ENCODE peak calls at places on chromosomes 11 and 22, in four cellular contexts. One of them, this sample, is unnamed.

GRCh38 chr11:102722804-102723203 is 1.9 kb downstream of the MMP8 start:
- DNase-seq in right atrium auricular region: no peak
- DNase-seq in thyroid gland: no peak
- DNase-seq in cardiac muscle cell: no peak
- DNase-seq in this sample: no peak

GRCh38 chr11:61602775-61603569 is 22.1 kb upstream of the SYT7 start:
- DNase-seq in right atrium auricular region: peak; percentile 87
- DNase-seq in thyroid gland: peak; percentile 82
- DNase-seq in cardiac muscle cell: no peak
- DNase-seq in this sample: no peak

GRCh38 chr22:38317995-38318715 is 922 bp upstream of the CSNK1E start:
- DNase-seq in right atrium auricular region: peak; percentile 95
- DNase-seq in thyroid gland: no peak
- DNase-seq in cardiac muscle cell: no peak
- DNase-seq in this sample: no peak

GRCh38 chr11:64885367-64886286 is 7.2 kb upstream of the EHD1 start:
- DNase-seq in right atrium auricular region: no peak
- DNase-seq in thyroid gland: no peak
- DNase-seq in cardiac muscle cell: no peak
- DNase-seq in this sample: no peak

GRCh38 chr22:28440517-28441366 is 238.9 kb downstream of the TTC28 start:
- DNase-seq in right atrium auricular region: no peak
- DNase-seq in thyroid gland: no peak
- DNase-seq in cardiac muscle cell: no peak
- DNase-seq in this sample: no peak

GRCh38 chr22:28728621-28729313 is 12.9 kb downstream of the CHEK2 start:
- DNase-seq in right atrium auricular region: no peak
- DNase-seq in thyroid gland: no peak
- DNase-seq in cardiac muscle cell: no peak
- DNase-seq in this sample: no peak

GRCh38 chr22:43945632-43946390 is 9.4 kb upstream of the SAMM50 start:
- DNase-seq in right atrium auricular region: no peak
- DNase-seq in thyroid gland: peak; percentile 29
- DNase-seq in cardiac muscle cell: peak; percentile 77
- DNase-seq in this sample: no peak

GRCh38 chr22:44181033-44181911 is 547 bp downstream of the PARVG start:
- DNase-seq in right atrium auricular region: no peak
- DNase-seq in thyroid gland: no peak
- DNase-seq in cardiac muscle cell: no peak
- DNase-seq in this sample: no peak

GRCh38 chr22:33770723-33771122 is 149.6 kb downstream of the LARGE1 start:
- DNase-seq in right atrium auricular region: no peak
- DNase-seq in thyroid gland: no peak
- DNase-seq in cardiac muscle cell: peak; percentile 27
- DNase-seq in this sample: no peak

GRCh38 chr11:73404048-73404447 is 27.8 kb downstream of the RELT start:
- DNase-seq in right atrium auricular region: no peak
- DNase-seq in thyroid gland: peak; percentile 79
- DNase-seq in cardiac muscle cell: peak; percentile 81
- DNase-seq in this sample: no peak

GRCh38 chr11:119196833-119197483 is 9.2 kb upstream of the CBL start:
- DNase-seq in right atrium auricular region: peak; percentile 63
- DNase-seq in thyroid gland: peak; percentile 70
- DNase-seq in cardiac muscle cell: peak; percentile 89
- DNase-seq in this sample: no peak

GRCh38 chr11:96306933-96307747 is 35.9 kb downstream of the MAML2 start:
- DNase-seq in right atrium auricular region: peak; percentile 97
- DNase-seq in thyroid gland: peak; percentile 92
- DNase-seq in cardiac muscle cell: peak; percentile 95
- DNase-seq in this sample: no peak

GRCh38 chr11:6657346-6657745 is 1.7 kb upstream of the DCHS1 start:
- DNase-seq in right atrium auricular region: no peak
- DNase-seq in thyroid gland: no peak
- DNase-seq in cardiac muscle cell: no peak
- DNase-seq in this sample: no peak

GRCh38 chr22:42626951-42627625 is 12.4 kb upstream of the POLDIP3 start:
- DNase-seq in right atrium auricular region: no peak
- DNase-seq in thyroid gland: no peak
- DNase-seq in cardiac muscle cell: no peak
- DNase-seq in this sample: no peak

GRCh38 chr11:16791494-16791961 is 53.1 kb downstream of the C11orf58 start:
- DNase-seq in right atrium auricular region: peak; percentile 79
- DNase-seq in thyroid gland: peak; percentile 62
- DNase-seq in cardiac muscle cell: no peak
- DNase-seq in this sample: no peak

GRCh38 chr11:47616726-47617416 is 22.7 kb upstream of the C1QTNF4 start:
- DNase-seq in right atrium auricular region: peak; percentile 63
- DNase-seq in thyroid gland: peak; percentile 76
- DNase-seq in cardiac muscle cell: peak; percentile 75
- DNase-seq in this sample: no peak

GRCh38 chr11:119284344-119285157 is 32.4 kb downstream of the MCAM start:
- DNase-seq in right atrium auricular region: no peak
- DNase-seq in thyroid gland: no peak
- DNase-seq in cardiac muscle cell: peak; percentile 55
- DNase-seq in this sample: no peak

GRCh38 chr22:35782504-35782903 is 64.8 kb downstream of the APOL5 start:
- DNase-seq in right atrium auricular region: no peak
- DNase-seq in thyroid gland: no peak
- DNase-seq in cardiac muscle cell: no peak
- DNase-seq in this sample: no peak

GRCh38 chr11:96338910-96339703 is 3.9 kb downstream of the MAML2 start:
- DNase-seq in right atrium auricular region: peak; percentile 66
- DNase-seq in thyroid gland: peak; percentile 12
- DNase-seq in cardiac muscle cell: no peak
- DNase-seq in this sample: no peak

GRCh38 chr22:45242778-45243191 is 2.1 kb upstream of the KIAA0930 start:
- DNase-seq in right atrium auricular region: no peak
- DNase-seq in thyroid gland: peak; percentile 28
- DNase-seq in cardiac muscle cell: no peak
- DNase-seq in this sample: no peak
- TF ChIP-seq CTCF in right atrium auricular region: no peak
- TF ChIP-seq CTCF in thyroid gland: no peak
- TF ChIP-seq CTCF in cardiac muscle cell: no peak
- TF ChIP-seq CTCF in this sample: no peak

GRCh38 chr11:116145187-116145865 is 627.5 kb downstream of the BUD13 start:
- DNase-seq in right atrium auricular region: peak; percentile 23
- DNase-seq in thyroid gland: no peak
- DNase-seq in cardiac muscle cell: no peak
- DNase-seq in this sample: no peak
- TF ChIP-seq CTCF in right atrium auricular region: no peak
- TF ChIP-seq CTCF in thyroid gland: no peak
- TF ChIP-seq CTCF in cardiac muscle cell: no peak
- TF ChIP-seq CTCF in this sample: peak; percentile 54

GRCh38 chr11:36056160-36056751 is 112.4 kb downstream of the LDLRAD3 start:
- DNase-seq in right atrium auricular region: no peak
- DNase-seq in thyroid gland: no peak
- DNase-seq in cardiac muscle cell: peak; percentile 58
- DNase-seq in this sample: no peak
- TF ChIP-seq CTCF in right atrium auricular region: no peak
- TF ChIP-seq CTCF in thyroid gland: no peak
- TF ChIP-seq CTCF in cardiac muscle cell: peak; percentile 63
- TF ChIP-seq CTCF in this sample: peak; percentile 76

DNA sequence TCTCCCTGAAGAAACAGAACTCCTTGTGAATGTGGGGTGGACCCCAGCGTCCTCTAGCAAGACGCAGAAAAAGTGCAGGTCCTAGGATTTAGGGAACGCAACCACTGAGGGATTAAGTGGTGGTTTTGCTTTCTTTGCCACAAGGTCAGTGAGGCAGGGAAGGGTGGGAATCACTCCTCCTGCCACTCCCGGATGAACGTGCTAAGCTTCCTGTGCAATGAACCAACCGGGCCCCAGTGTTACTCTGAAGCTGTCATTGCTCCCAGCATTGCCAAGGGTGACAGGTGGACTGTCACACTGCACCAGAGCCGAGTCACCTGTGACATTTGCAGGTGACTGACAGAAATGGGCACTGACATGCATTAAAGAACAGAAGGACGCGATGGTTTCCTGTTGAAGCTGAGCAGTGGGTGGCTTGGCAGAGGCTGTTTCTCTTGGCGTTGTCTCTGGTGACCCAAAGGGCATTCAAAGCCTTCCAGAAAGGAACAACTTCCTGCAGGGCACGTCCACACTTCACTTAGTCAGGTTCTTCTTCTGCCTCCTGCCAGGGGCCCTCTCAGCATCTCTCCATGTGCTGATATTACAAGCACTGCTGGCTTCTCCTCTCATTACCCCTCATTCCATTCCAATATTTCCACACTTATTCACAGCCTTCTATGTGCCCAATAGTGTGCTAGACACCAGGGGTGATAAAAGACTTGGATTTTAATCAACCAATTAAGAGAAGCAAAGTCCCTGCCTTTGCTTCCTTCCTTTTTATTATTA is 9.7 kb downstream of the KIRREL3 start:
- DNase-seq in right atrium auricular region: no peak
- DNase-seq in thyroid gland: no peak
- DNase-seq in cardiac muscle cell: no peak
- DNase-seq in this sample: no peak
- TF ChIP-seq CTCF in right atrium auricular region: peak; percentile 36
- TF ChIP-seq CTCF in thyroid gland: no peak
- TF ChIP-seq CTCF in cardiac muscle cell: peak; percentile 1
- TF ChIP-seq CTCF in this sample: peak; percentile 17

GRCh38 chr11:70105755-70106571 is 27.8 kb downstream of the ANO1 start:
- DNase-seq in right atrium auricular region: no peak
- DNase-seq in thyroid gland: peak; percentile 90
- DNase-seq in cardiac muscle cell: no peak
- DNase-seq in this sample: no peak
- TF ChIP-seq CTCF in right atrium auricular region: no peak
- TF ChIP-seq CTCF in thyroid gland: no peak
- TF ChIP-seq CTCF in cardiac muscle cell: no peak
- TF ChIP-seq CTCF in this sample: peak; percentile 29

This sample was measured in type B pancreatic cell.